ENCODE peak calls at places on chromosomes 11 and 22, in ten cellular contexts. T is foreskin melanocyte; H is RWPE1; B is cardiac muscle cell; F is ACHN; Y is activated CD4-positive, alpha-beta T cell treated with anti-CD3 and anti-CD28 coated beads for 48 hours; E is NCI-H1417; M is HL-60; W is HEK293T; Q is left lobe of liver. O is an unnamed sample.

GRCh38 chr22:37008365-37008764 is 10.9 kb downstream of the TST start:
- DNase-seq in T (no peak), H (no peak), Y (no peak), Q (no peak), W (no peak), M (no peak), E (no peak), F (no peak), B (no peak), O (no peak)

GRCh38 chr11:15127341-15127740 is 12.6 kb downstream of the INSC start:
- DNase-seq in M (no peak), Q (no peak), E (no peak), B (no peak), W (no peak), T (no peak), Y (no peak), H (no peak), F (peak; percentile 25), O (no peak)

GRCh38 chr11:12769834-12770345 is 95.7 kb downstream of the TEAD1 start:
- DNase-seq in B (no peak), E (no peak), H (peak; percentile 83), Q (no peak), W (no peak), M (no peak), Y (no peak), F (peak; percentile 83), T (no peak), O (no peak)

GRCh38 chr22:17114173-17114957 is 6.8 kb downstream of the TMEM121B start:
- DNase-seq in T (no peak), Q (no peak), M (peak; percentile 42), F (no peak), W (no peak), Y (no peak), B (no peak), E (no peak), H (no peak), O (no peak)

GRCh38 chr11:116853461-116854073 is 16.1 kb upstream of the APOA1 start:
- DNase-seq in H (peak; percentile 68), Q (no peak), M (peak; percentile 89), E (no peak), T (peak; percentile 89), B (no peak), F (peak; percentile 79), W (no peak), Y (peak; percentile 66), O (no peak)

GRCh38 chr22:35477911-35478582 is 62.6 kb upstream of the RASD2 start:
- DNase-seq in H (peak; percentile 69), B (no peak), W (peak; percentile 71), E (peak; percentile 77), T (peak; percentile 29), M (peak; percentile 84), Q (no peak), F (peak; percentile 84), Y (no peak), O (peak; percentile 78)

GRCh38 chr22:37804886-37805857 is 2.6 kb upstream of the GCAT start:
- DNase-seq in H (peak; percentile 69), Y (peak; percentile 87), T (peak; percentile 77), F (peak; percentile 84), Q (peak; percentile 93), W (peak; percentile 91), B (peak; percentile 83), E (peak; percentile 75), M (peak; percentile 52), O (no peak)

GRCh38 chr11:13320688-13321087 is 43.1 kb downstream of the BMAL1 start:
- DNase-seq in B (no peak), M (no peak), W (no peak), T (no peak), H (no peak), Y (no peak), E (no peak), Q (no peak), F (no peak), O (no peak)

GRCh38 chr11:7514099-7514725 is 413 bp downstream of the PPFIBP2 start:
- DNase-seq in W (peak; percentile 33), Q (peak; percentile 56), F (no peak), Y (peak; percentile 33), M (no peak), B (peak; percentile 18), H (no peak), E (no peak), T (peak; percentile 10), O (no peak)

GRCh38 chr11:10326080-10326964 is 21.4 kb downstream of the ADM start:
- DNase-seq in B (no peak), W (no peak), T (no peak), Q (peak; percentile 95), M (no peak), E (no peak), Y (no peak), F (no peak), H (no peak), O (no peak)

GRCh38 chr22:27391092-27391770 is 410.3 kb downstream of the MN1 start:
- DNase-seq in Q (no peak), E (no peak), H (no peak), T (no peak), M (no peak), F (no peak), W (no peak), Y (no peak), B (peak; percentile 20), O (no peak)

GRCh38 chr22:22709719-22710445 is 65.5 kb downstream of the GGTLC2 start:
- DNase-seq in H (no peak), Q (peak; percentile 64), M (peak; percentile 5), W (peak; percentile 61), F (peak; percentile 42), Y (peak; percentile 44), E (no peak), B (no peak), T (no peak), O (peak; percentile 96)

GRCh38 chr11:129285387-129285786 is 90.3 kb upstream of the BARX2 start:
- DNase-seq in H (no peak), T (no peak), E (peak; percentile 23), Q (no peak), Y (no peak), B (peak; percentile 53), M (no peak), W (no peak), F (no peak), O (no peak)

GRCh38 chr11:23727821-23728220 is 769.0 kb upstream of the LUZP2 start:
- DNase-seq in W (no peak), F (no peak), M (no peak), Q (no peak), E (no peak), B (peak; percentile 27), Y (no peak), H (peak; percentile 62), T (no peak), O (no peak)

GRCh38 chr22:26174280-26174679 is 5.0 kb downstream of the SEZ6L start:
- DNase-seq in Y (no peak), F (peak; percentile 2), M (no peak), W (peak; percentile 44), E (peak; percentile 25), T (no peak), H (no peak), Q (no peak), B (peak; percentile 20), O (no peak)

GRCh38 chr11:14420223-14420622 is 61.2 kb upstream of the RRAS2 start:
- DNase-seq in F (no peak), B (no peak), T (no peak), Q (no peak), W (no peak), Y (no peak), E (no peak), M (no peak), H (no peak), O (no peak)

GRCh38 chr11:23543651-23544216 is 683.5 kb upstream of the CCDC179 start:
- DNase-seq in M (no peak), F (no peak), T (no peak), H (no peak), Y (no peak), W (no peak), B (no peak), E (no peak), Q (no peak), O (no peak)

GRCh38 chr11:83858694-83859093 is 572.5 kb upstream of the CCDC90B start:
- DNase-seq in B (no peak), H (no peak), T (no peak), M (no peak), W (no peak), E (no peak), Y (no peak), F (no peak), Q (no peak), O (no peak)

GRCh38 chr11:9787981-9788521 is 124.2 kb downstream of the SWAP70 start:
- DNase-seq in M (peak; percentile 79), Q (no peak), W (no peak), H (no peak), F (no peak), E (no peak), T (no peak), Y (no peak), B (no peak), O (no peak)

GRCh38 chr22:21823740-21824438 is 43.6 kb downstream of the MAPK1 start:
- DNase-seq in B (no peak), T (no peak), W (no peak), F (no peak), M (no peak), E (no peak), Y (no peak), Q (no peak), H (no peak), O (peak; percentile 65)

O was measured in K562.